ENCODE peak calls at places on chromosomes 2 and 18, in six cellular contexts. One of them, this sample, is unnamed.

GRCh38 chr18:63492851-63493250 is 16.1 kb downstream of the SERPINB5 start:
- DNase-seq in hepatocyte: no peak
- DNase-seq in HFF-Myc: no peak
- DNase-seq in astrocyte of the cerebellum: no peak
- DNase-seq in IMR-90: no peak
- DNase-seq in heart right ventricle: no peak
- DNase-seq in this sample: no peak

GRCh38 chr2:43333096-43333655 is 106.8 kb upstream of the ZFP36L2 start:
- DNase-seq in IMR-90: no peak
- DNase-seq in hepatocyte: no peak
- DNase-seq in astrocyte of the cerebellum: no peak
- DNase-seq in heart right ventricle: no peak
- DNase-seq in HFF-Myc: no peak
- DNase-seq in this sample: peak

GRCh38 chr2:232476791-232477190 is 10.8 kb downstream of the ECEL1 start:
- DNase-seq in hepatocyte: no peak
- DNase-seq in HFF-Myc: no peak
- DNase-seq in heart right ventricle: no peak
- DNase-seq in astrocyte of the cerebellum: no peak
- DNase-seq in IMR-90: no peak
- DNase-seq in this sample: no peak

GRCh38 chr2:46326231-46326980 is 29.2 kb downstream of the EPAS1 start:
- DNase-seq in astrocyte of the cerebellum: no peak
- DNase-seq in HFF-Myc: no peak
- DNase-seq in hepatocyte: peak
- DNase-seq in IMR-90: no peak
- DNase-seq in heart right ventricle: no peak
- DNase-seq in this sample: peak

GRCh38 chr2:43083278-43083677 is 143.1 kb downstream of the ZFP36L2 start:
- DNase-seq in astrocyte of the cerebellum: no peak
- DNase-seq in hepatocyte: no peak
- DNase-seq in heart right ventricle: peak
- DNase-seq in HFF-Myc: no peak
- DNase-seq in IMR-90: no peak
- DNase-seq in this sample: no peak

GRCh38 chr2:16080071-16080470 is 139.7 kb downstream of the MYCN start:
- DNase-seq in heart right ventricle: no peak
- DNase-seq in HFF-Myc: no peak
- DNase-seq in astrocyte of the cerebellum: no peak
- DNase-seq in IMR-90: no peak
- DNase-seq in hepatocyte: no peak
- DNase-seq in this sample: no peak

GRCh38 chr2:25567406-25567805 is 106.0 kb downstream of the DTNB start:
- DNase-seq in IMR-90: peak
- DNase-seq in heart right ventricle: no peak
- DNase-seq in hepatocyte: peak
- DNase-seq in astrocyte of the cerebellum: peak
- DNase-seq in HFF-Myc: no peak
- DNase-seq in this sample: peak

GRCh38 chr2:178976351-178976750 is 73.6 kb downstream of the CCDC141 start:
- DNase-seq in IMR-90: no peak
- DNase-seq in hepatocyte: no peak
- DNase-seq in astrocyte of the cerebellum: no peak
- DNase-seq in HFF-Myc: no peak
- DNase-seq in heart right ventricle: no peak
- DNase-seq in this sample: no peak

GRCh38 chr2:8551622-8552074 is 130.2 kb upstream of the ID2 start:
- DNase-seq in HFF-Myc: no peak
- DNase-seq in astrocyte of the cerebellum: no peak
- DNase-seq in IMR-90: no peak
- DNase-seq in hepatocyte: no peak
- DNase-seq in heart right ventricle: no peak
- DNase-seq in this sample: no peak

GRCh38 chr2:83196225-83196624 is 1262.9 kb downstream of the SUCLG1 start:
- DNase-seq in heart right ventricle: no peak
- DNase-seq in astrocyte of the cerebellum: peak
- DNase-seq in HFF-Myc: peak
- DNase-seq in hepatocyte: peak
- DNase-seq in IMR-90: peak
- DNase-seq in this sample: peak

GRCh38 chr2:88735853-88736252 is 44.4 kb downstream of the RPIA start:
- DNase-seq in heart right ventricle: no peak
- DNase-seq in hepatocyte: peak
- DNase-seq in astrocyte of the cerebellum: no peak
- DNase-seq in IMR-90: no peak
- DNase-seq in HFF-Myc: no peak
- DNase-seq in this sample: peak

GRCh38 chr2:231460073-231460861 is 4.0 kb downstream of the NCL start:
- DNase-seq in hepatocyte: no peak
- DNase-seq in heart right ventricle: no peak
- DNase-seq in HFF-Myc: no peak
- DNase-seq in IMR-90: no peak
- DNase-seq in astrocyte of the cerebellum: no peak
- DNase-seq in this sample: no peak

GRCh38 chr2:102690012-102690411 is 70.7 kb downstream of the SLC9A2 start:
- DNase-seq in HFF-Myc: no peak
- DNase-seq in IMR-90: no peak
- DNase-seq in heart right ventricle: no peak
- DNase-seq in astrocyte of the cerebellum: no peak
- DNase-seq in hepatocyte: no peak
- DNase-seq in this sample: no peak

GRCh38 chr2:26846334-26846863 is 1.5 kb upstream of the DPYSL5 start:
- DNase-seq in IMR-90: peak
- DNase-seq in hepatocyte: peak
- DNase-seq in HFF-Myc: no peak
- DNase-seq in astrocyte of the cerebellum: peak
- DNase-seq in heart right ventricle: peak
- DNase-seq in this sample: peak

GRCh38 chr2:166126014-166126639 is 1.7 kb downstream of the SCN1A start:
- DNase-seq in heart right ventricle: no peak
- DNase-seq in IMR-90: no peak
- DNase-seq in astrocyte of the cerebellum: no peak
- DNase-seq in hepatocyte: no peak
- DNase-seq in HFF-Myc: no peak
- DNase-seq in this sample: no peak

GRCh38 chr2:96304606-96305005 is 740 bp downstream of the SNRNP200 start:
- DNase-seq in IMR-90: no peak
- DNase-seq in hepatocyte: no peak
- DNase-seq in HFF-Myc: no peak
- DNase-seq in astrocyte of the cerebellum: no peak
- DNase-seq in heart right ventricle: no peak
- DNase-seq in this sample: no peak

GRCh38 chr2:73260338-73260984 is 23.8 kb downstream of the FBXO41 start:
- DNase-seq in IMR-90: peak
- DNase-seq in hepatocyte: peak
- DNase-seq in astrocyte of the cerebellum: peak
- DNase-seq in heart right ventricle: peak
- DNase-seq in HFF-Myc: no peak
- DNase-seq in this sample: peak

GRCh38 chr2:15809504-15809903 is 130.8 kb upstream of the MYCN start:
- DNase-seq in hepatocyte: no peak
- DNase-seq in HFF-Myc: no peak
- DNase-seq in astrocyte of the cerebellum: no peak
- DNase-seq in heart right ventricle: no peak
- DNase-seq in IMR-90: no peak
- DNase-seq in this sample: no peak

GRCh38 chr2:149020432-149020851 is 18.1 kb upstream of the LYPD6B start:
- DNase-seq in IMR-90: no peak
- DNase-seq in HFF-Myc: no peak
- DNase-seq in hepatocyte: peak
- DNase-seq in astrocyte of the cerebellum: no peak
- DNase-seq in heart right ventricle: no peak
- DNase-seq in this sample: peak

GRCh38 chr18:54551590-54551989 is 39.5 kb upstream of the DYNAP start:
- DNase-seq in heart right ventricle: no peak
- DNase-seq in HFF-Myc: peak
- DNase-seq in hepatocyte: no peak
- DNase-seq in IMR-90: no peak
- DNase-seq in astrocyte of the cerebellum: no peak
- DNase-seq in this sample: no peak

GRCh38 chr2:240713928-240714746 is 22.5 kb downstream of the AQP12A start:
- DNase-seq in heart right ventricle: no peak
- DNase-seq in HFF-Myc: no peak
- DNase-seq in astrocyte of the cerebellum: no peak
- DNase-seq in IMR-90: no peak
- DNase-seq in hepatocyte: no peak
- DNase-seq in this sample: no peak

GRCh38 chr2:240712121-240712520 is 20.5 kb downstream of the AQP12A start:
- DNase-seq in IMR-90: no peak
- DNase-seq in heart right ventricle: no peak
- DNase-seq in astrocyte of the cerebellum: no peak
- DNase-seq in hepatocyte: no peak
- DNase-seq in HFF-Myc: no peak
- DNase-seq in this sample: no peak

GRCh38 chr2:240711296-240711695 is 19.6 kb downstream of the AQP12A start:
- DNase-seq in astrocyte of the cerebellum: no peak
- DNase-seq in hepatocyte: no peak
- DNase-seq in IMR-90: no peak
- DNase-seq in HFF-Myc: no peak
- DNase-seq in heart right ventricle: no peak
- DNase-seq in this sample: no peak

GRCh38 chr2:240713071-240713927 is 21.6 kb downstream of the AQP12A start:
- DNase-seq in heart right ventricle: no peak
- DNase-seq in hepatocyte: no peak
- DNase-seq in IMR-90: no peak
- DNase-seq in astrocyte of the cerebellum: no peak
- DNase-seq in HFF-Myc: no peak
- DNase-seq in this sample: no peak

GRCh38 chr2:240711701-240712100 is 20.0 kb downstream of the AQP12A start:
- DNase-seq in IMR-90: no peak
- DNase-seq in HFF-Myc: no peak
- DNase-seq in hepatocyte: no peak
- DNase-seq in heart right ventricle: no peak
- DNase-seq in astrocyte of the cerebellum: no peak
- DNase-seq in this sample: no peak
- TF ChIP-seq CTCF in IMR-90: no peak
- TF ChIP-seq CTCF in HFF-Myc: no peak
- TF ChIP-seq CTCF in hepatocyte: no peak
- TF ChIP-seq CTCF in heart right ventricle: no peak
- TF ChIP-seq CTCF in astrocyte of the cerebellum: no peak
- TF ChIP-seq CTCF in this sample: no peak

GRCh38 chr18:26642461-26643348 is 94.4 kb upstream of the KCTD1 start:
- DNase-seq in hepatocyte: no peak
- DNase-seq in heart right ventricle: no peak
- DNase-seq in HFF-Myc: no peak
- DNase-seq in IMR-90: no peak
- DNase-seq in astrocyte of the cerebellum: no peak
- DNase-seq in this sample: no peak
- H3K4me3 ChIP-seq in hepatocyte: no peak
- H3K4me3 ChIP-seq in heart right ventricle: no peak
- H3K4me3 ChIP-seq in HFF-Myc: no peak
- H3K4me3 ChIP-seq in IMR-90: no peak
- H3K4me3 ChIP-seq in astrocyte of the cerebellum: no peak
- H3K4me3 ChIP-seq in this sample: no peak

DNA sequence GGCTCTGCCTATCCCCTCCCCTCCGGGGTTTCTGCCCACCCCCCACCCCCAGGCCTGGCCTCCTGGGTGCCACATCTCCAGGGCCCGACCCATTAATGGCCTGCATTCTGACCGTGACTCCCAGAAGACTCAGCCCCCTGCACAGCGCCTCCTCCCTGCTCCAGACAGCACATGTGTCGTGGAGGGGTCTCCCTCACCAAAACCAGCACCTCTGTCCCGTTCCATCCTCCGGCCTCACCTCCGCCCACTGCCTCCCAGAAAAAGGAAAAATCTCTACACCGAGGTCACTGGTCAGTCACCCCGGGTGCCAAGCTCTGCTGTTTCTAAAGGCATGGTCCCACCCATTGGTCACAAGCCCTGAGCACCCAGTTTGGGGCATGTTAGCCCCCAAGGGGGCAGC is 65.2 kb downstream of the GBX2 start:
- DNase-seq in IMR-90: no peak
- DNase-seq in heart right ventricle: no peak
- DNase-seq in HFF-Myc: no peak
- DNase-seq in hepatocyte: no peak
- DNase-seq in astrocyte of the cerebellum: no peak
- DNase-seq in this sample: no peak
- TF ChIP-seq CTCF in IMR-90: no peak
- TF ChIP-seq CTCF in heart right ventricle: no peak
- TF ChIP-seq CTCF in HFF-Myc: no peak
- TF ChIP-seq CTCF in hepatocyte: no peak
- TF ChIP-seq CTCF in astrocyte of the cerebellum: no peak
- TF ChIP-seq CTCF in this sample: no peak

GRCh38 chr18:48842259-48843061 is 108.3 kb downstream of the SMAD7 start:
- DNase-seq in astrocyte of the cerebellum: no peak
- DNase-seq in heart right ventricle: peak
- DNase-seq in hepatocyte: no peak
- DNase-seq in IMR-90: no peak
- DNase-seq in HFF-Myc: no peak
- DNase-seq in this sample: no peak
- H3K4me3 ChIP-seq in astrocyte of the cerebellum: no peak
- H3K4me3 ChIP-seq in heart right ventricle: no peak
- H3K4me3 ChIP-seq in hepatocyte: no peak
- H3K4me3 ChIP-seq in IMR-90: no peak
- H3K4me3 ChIP-seq in HFF-Myc: no peak
- H3K4me3 ChIP-seq in this sample: no peak

GRCh38 chr2:239768907-239769573 is 256.1 kb downstream of the NDUFA10 start:
- DNase-seq in astrocyte of the cerebellum: no peak
- DNase-seq in heart right ventricle: no peak
- DNase-seq in IMR-90: no peak
- DNase-seq in hepatocyte: no peak
- DNase-seq in HFF-Myc: no peak
- DNase-seq in this sample: no peak

GRCh38 chr2:239768031-239768800 is 256.9 kb downstream of the NDUFA10 start:
- DNase-seq in HFF-Myc: no peak
- DNase-seq in astrocyte of the cerebellum: no peak
- DNase-seq in IMR-90: no peak
- DNase-seq in hepatocyte: no peak
- DNase-seq in heart right ventricle: no peak
- DNase-seq in this sample: no peak

GRCh38 chr2:239769574-239770145 is 255.5 kb downstream of the NDUFA10 start:
- DNase-seq in hepatocyte: no peak
- DNase-seq in heart right ventricle: no peak
- DNase-seq in HFF-Myc: no peak
- DNase-seq in IMR-90: no peak
- DNase-seq in astrocyte of the cerebellum: no peak
- DNase-seq in this sample: no peak

GRCh38 chr2:239772721-239773120 is 252.4 kb downstream of the NDUFA10 start:
- DNase-seq in HFF-Myc: no peak
- DNase-seq in hepatocyte: no peak
- DNase-seq in IMR-90: no peak
- DNase-seq in heart right ventricle: no peak
- DNase-seq in astrocyte of the cerebellum: no peak
- DNase-seq in this sample: no peak

GRCh38 chr2:239770240-239770639 is 254.9 kb downstream of the NDUFA10 start:
- DNase-seq in IMR-90: no peak
- DNase-seq in HFF-Myc: no peak
- DNase-seq in hepatocyte: peak
- DNase-seq in astrocyte of the cerebellum: no peak
- DNase-seq in heart right ventricle: no peak
- DNase-seq in this sample: no peak
- TF ChIP-seq CTCF in IMR-90: no peak
- TF ChIP-seq CTCF in HFF-Myc: no peak
- TF ChIP-seq CTCF in hepatocyte: no peak
- TF ChIP-seq CTCF in astrocyte of the cerebellum: no peak
- TF ChIP-seq CTCF in heart right ventricle: no peak
- TF ChIP-seq CTCF in this sample: no peak

This sample was measured in bronchial epithelial cell.